ENCODE peak calls at places on chromosomes 11 and 22, in four cellular contexts. I, Y, D and U are unnamed samples.

GRCh38 chr11:36509265-36509664 is 807 bp downstream of the TRAF6 start:
- DNase-seq in I (peak), Y (peak), D (no peak), U (no peak)

GRCh38 chr22:23149743-23150238 is 4.5 kb downstream of the RAB36 start:
- DNase-seq in I (no peak), Y (no peak), D (no peak), U (no peak)

GRCh38 chr22:46584081-46584903 is 35.9 kb upstream of the GRAMD4 start:
- DNase-seq in I (peak), Y (no peak), D (peak), U (no peak)

GRCh38 chr11:39220501-39221230 is 2238.8 kb downstream of the LRRC4C start:
- DNase-seq in I (no peak), Y (no peak), D (no peak), U (no peak)

GRCh38 chr11:35035894-35036408 is 103.0 kb upstream of the CD44 start:
- DNase-seq in I (no peak), Y (no peak), D (no peak), U (no peak)

GRCh38 chr22:42282943-42283287 is 12.5 kb upstream of the TCF20 start:
- DNase-seq in I (peak), Y (no peak), D (no peak), U (no peak)

GRCh38 chr22:44449061-44449682 is 48.9 kb downstream of the RTL6 start:
- DNase-seq in I (no peak), Y (no peak), D (no peak), U (no peak)

GRCh38 chr22:48923165-48923875 is 904.4 kb downstream of the BRD1 start:
- DNase-seq in I (no peak), Y (no peak), D (no peak), U (no peak)

GRCh38 chr22:40727607-40728325 is 48.5 kb downstream of the MCHR1 start:
- DNase-seq in I (no peak), Y (no peak), D (no peak), U (no peak)

GRCh38 chr11:128692750-128693578 is 908 bp upstream of the FLI1 start:
- DNase-seq in I (peak), Y (no peak), D (peak), U (no peak)

GRCh38 chr11:90363739-90364138 is 140.9 kb upstream of the CHORDC1 start:
- DNase-seq in I (no peak), Y (no peak), D (no peak), U (peak)

GRCh38 chr11:115580416-115580815 is 76.2 kb upstream of the CADM1 start:
- DNase-seq in I (no peak), Y (no peak), D (no peak), U (no peak)

GRCh38 chr22:20749453-20749852 is 24.5 kb upstream of the SERPIND1 start:
- DNase-seq in I (peak), Y (no peak), D (no peak), U (no peak)

GRCh38 chr11:9019861-9020260 is 16.1 kb upstream of the NRIP3 start:
- DNase-seq in I (no peak), Y (no peak), D (no peak), U (no peak)

GRCh38 chr22:23245045-23245798 is 64.9 kb downstream of the BCR start:
- DNase-seq in I (no peak), Y (no peak), D (peak), U (no peak)

GRCh38 chr11:132639986-132640385 is 892.3 kb downstream of the OPCML start:
- DNase-seq in I (no peak), Y (no peak), D (no peak), U (no peak)

GRCh38 chr11:67546852-67547251 is 23.6 kb upstream of the CABP2 start:
- DNase-seq in I (no peak), Y (no peak), D (no peak), U (no peak)

GRCh38 chr11:71153005-71153395 is 99.4 kb downstream of the SHANK2 start:
- DNase-seq in I (no peak), Y (no peak), D (no peak), U (no peak)

GRCh38 chr11:5891216-5891800 is 1.7 kb upstream of the OR52E5 start:
- DNase-seq in I (no peak), Y (no peak), D (no peak), U (no peak)

GRCh38 chr11:40885257-40885947 is 574.0 kb downstream of the LRRC4C start:
- DNase-seq in I (no peak), Y (no peak), D (no peak), U (no peak)

GRCh38 chr11:93099811-93100210 is 98.0 kb downstream of the SLC36A4 start:
- DNase-seq in I (no peak), Y (no peak), D (no peak), U (no peak)

GRCh38 chr22:28414017-28414416 is 265.6 kb downstream of the TTC28 start:
- DNase-seq in I (no peak), Y (no peak), D (no peak), U (no peak)

GRCh38 chr22:20550851-20551744 is 43.7 kb downstream of the MED15 start:
- DNase-seq in I (no peak), Y (peak), D (no peak), U (no peak)

GRCh38 chr22:26476705-26477340 is 6.8 kb downstream of the HPS4 start:
- DNase-seq in I (no peak), Y (no peak), D (no peak), U (no peak)

GRCh38 chr11:132050081-132050480 is 679.7 kb downstream of the NTM start:
- DNase-seq in I (no peak), Y (no peak), D (no peak), U (no peak)

GRCh38 chr11:9459573-9460321 is 1.1 kb upstream of the ZNF143 start:
- DNase-seq in I (no peak), Y (peak), D (no peak), U (peak)

GRCh38 chr11:129975543-129975942 is 27.1 kb downstream of the PRDM10 start:
- DNase-seq in I (no peak), Y (no peak), D (no peak), U (no peak)

GRCh38 chr22:40462195-40462988 is 92.0 kb downstream of the SGSM3 start:
- DNase-seq in I (no peak), Y (no peak), D (no peak), U (no peak)

GRCh38 chr11:102468636-102469195 is 16.2 kb upstream of the TMEM123 start:
- DNase-seq in I (no peak), Y (no peak), D (no peak), U (no peak)

GRCh38 chr11:19679952-19680823 is 32.4 kb upstream of the NAV2 start:
- DNase-seq in I (peak), Y (peak), D (peak), U (no peak)

GRCh38 chr11:32391965-32392553 is 43.3 kb downstream of the WT1 start:
- DNase-seq in I (no peak), Y (no peak), D (no peak), U (no peak)

GRCh38 chr11:98940913-98941312 is 79.8 kb upstream of the CNTN5 start:
- DNase-seq in I (no peak), Y (peak), D (no peak), U (no peak)

GRCh38 chr22:48853627-48854240 is 973.9 kb downstream of the BRD1 start:
- DNase-seq in I (no peak), Y (no peak), D (no peak), U (no peak)

GRCh38 chr11:35363246-35364100 is 55.9 kb downstream of the SLC1A2 start:
- DNase-seq in I (no peak), Y (no peak), D (peak), U (no peak)

GRCh38 chr22:35930933-35931332 is 97.7 kb downstream of the RBFOX2 start:
- DNase-seq in I (no peak), Y (peak), D (no peak), U (peak)

GRCh38 chr11:77149716-77150392 is 21.8 kb downstream of the MYO7A start:
- DNase-seq in I (no peak), Y (no peak), D (no peak), U (no peak)

GRCh38 chr11:34972892-34973291 is 56.5 kb downstream of the PDHX start:
- DNase-seq in I (no peak), Y (no peak), D (no peak), U (no peak)

GRCh38 chr11:68342459-68343158 is 30.2 kb downstream of the LRP5 start:
- DNase-seq in I (peak), Y (no peak), D (no peak), U (peak)

DNA sequence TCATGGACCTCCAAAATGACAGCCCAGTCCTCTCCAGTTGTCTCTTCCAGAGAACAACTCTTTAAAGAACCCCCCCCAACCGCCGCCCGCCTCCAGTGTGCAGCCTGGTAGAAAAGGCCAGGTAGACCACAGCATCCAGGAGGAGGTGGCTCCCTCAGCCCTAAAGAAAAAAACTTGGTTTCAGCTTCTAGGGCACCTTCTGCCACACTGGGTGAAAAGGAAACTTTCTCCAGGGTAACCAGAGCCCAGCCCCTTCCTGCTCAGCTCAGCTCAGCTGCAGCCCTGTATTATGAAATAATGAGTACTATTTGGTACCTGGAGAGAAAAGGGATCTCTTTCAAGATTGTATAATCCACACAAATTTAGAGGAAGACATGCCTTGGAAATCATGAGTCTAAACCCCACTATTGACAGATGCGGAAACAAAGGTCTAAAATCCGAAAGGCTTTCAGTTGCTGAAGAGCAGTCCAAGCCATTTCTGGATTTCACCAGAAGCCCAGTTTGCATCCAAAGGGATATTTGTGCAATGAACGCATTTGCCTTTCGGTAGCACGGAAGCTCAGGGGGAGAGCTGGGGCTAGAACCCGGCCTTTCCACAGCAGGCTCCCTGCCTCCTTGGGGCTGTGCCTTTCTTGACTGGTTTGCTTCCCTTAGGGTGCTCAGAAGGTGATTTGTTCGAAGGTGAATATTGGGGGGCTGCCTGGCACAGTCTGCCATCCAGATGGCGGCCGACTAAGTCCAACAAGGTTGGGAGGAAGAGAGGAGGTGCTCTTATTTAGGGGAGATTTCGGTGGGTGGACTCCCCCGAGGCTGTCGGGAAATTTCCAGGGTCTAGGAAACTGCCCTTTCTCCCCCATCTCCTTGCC is 3.3 kb downstream of the FXYD6 start:
- DNase-seq in I (no peak), Y (no peak), D (no peak), U (no peak)
- H3K4me3 ChIP-seq in I (no peak), Y (no peak), D (no peak), U (no peak)

GRCh38 chr11:117520966-117521365 is 193.3 kb downstream of the CEP164 start:
- DNase-seq in I (no peak), Y (no peak), D (no peak), U (no peak)

GRCh38 chr11:117518455-117518854 is 190.8 kb downstream of the CEP164 start:
- DNase-seq in I (no peak), Y (no peak), D (no peak), U (no peak)

GRCh38 chr11:117519170-117519569 is 191.5 kb downstream of the CEP164 start:
- DNase-seq in I (no peak), Y (peak), D (no peak), U (no peak)

GRCh38 chr11:117519590-117519989 is 191.9 kb downstream of the CEP164 start:
- DNase-seq in I (peak), Y (no peak), D (no peak), U (no peak)

DNA sequence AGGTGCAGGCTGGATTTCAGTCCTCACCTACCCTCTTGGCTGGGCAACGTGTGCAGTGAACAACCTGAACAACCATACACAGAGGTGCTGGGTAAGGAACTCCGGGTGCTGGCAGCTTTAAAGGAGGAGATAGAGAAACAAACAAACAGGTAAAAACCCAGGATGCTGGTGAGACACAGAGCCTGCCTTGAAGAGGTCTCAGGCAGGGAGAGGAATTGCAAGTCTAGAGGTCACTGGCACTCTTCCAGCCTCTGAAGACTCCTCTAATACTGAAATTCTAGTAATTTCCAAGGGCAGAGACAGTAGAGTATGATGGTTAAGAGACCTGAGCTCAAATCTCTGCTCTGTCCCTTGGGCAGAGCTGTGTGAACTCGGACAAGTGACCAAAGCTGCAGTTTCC is 192.5 kb downstream of the CEP164 start:
- DNase-seq in I (no peak), Y (no peak), D (no peak), U (no peak)
- TF ChIP-seq CTCF in I (no peak), Y (no peak), D (no peak), U (no peak)

GRCh38 chr11:64035081-64035524 is 628 bp upstream of the FLRT1 start:
- DNase-seq in I (no peak), Y (no peak), D (no peak), U (no peak)
- H3K4me3 ChIP-seq in I (no peak), Y (peak), D (peak), U (no peak)

GRCh38 chr22:39418696-39419095 is 19.1 kb downstream of the TAB1 start:
- DNase-seq in I (no peak), Y (no peak), D (no peak), U (no peak)
- TF ChIP-seq CTCF in I (no peak), Y (no peak), D (no peak), U (no peak)

DNA sequence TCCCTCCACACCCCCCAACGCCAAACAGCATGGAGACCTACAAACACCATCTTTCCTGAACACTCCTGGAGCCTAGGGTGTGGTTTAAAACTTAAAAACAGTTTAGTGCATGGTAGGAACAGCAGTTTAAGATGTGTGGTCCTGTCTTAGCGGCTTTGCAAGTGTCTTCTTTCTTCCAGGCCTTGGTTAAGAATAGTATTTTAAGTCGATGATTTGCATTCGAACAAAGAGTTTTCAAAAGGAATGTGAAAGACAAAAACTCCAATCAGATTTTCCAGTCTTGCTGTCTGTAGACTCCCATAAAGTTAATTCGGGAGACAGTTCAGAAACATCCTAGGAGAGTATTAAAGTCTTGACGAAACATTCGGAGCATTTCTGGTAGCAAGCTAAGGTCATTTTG is 3.7 kb downstream of the FGF4 start:
- DNase-seq in I (no peak), Y (no peak), D (no peak), U (no peak)
- H3K4me3 ChIP-seq in I (no peak), Y (no peak), D (no peak), U (no peak)

DNA sequence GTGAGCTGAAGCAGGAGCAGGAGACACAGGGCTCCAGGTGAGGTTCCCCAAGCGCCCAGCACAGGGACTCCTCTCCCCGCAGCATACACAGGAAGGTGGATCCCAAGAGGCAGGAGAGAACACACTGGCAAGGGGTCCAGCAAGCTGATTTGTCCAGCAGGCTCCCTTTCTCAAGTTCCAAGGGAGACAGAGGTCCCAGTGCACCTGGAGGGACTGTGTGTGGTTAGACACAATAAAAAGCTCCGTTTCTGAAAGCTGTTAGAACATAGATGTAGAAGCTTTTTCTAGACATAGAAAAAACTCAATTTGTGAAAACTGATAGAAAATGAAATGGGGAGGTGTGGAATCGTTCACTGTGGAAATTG is 1.8 kb downstream of the CALCB start:
- DNase-seq in I (no peak), Y (no peak), D (no peak), U (no peak)
- TF ChIP-seq CTCF in I (no peak), Y (no peak), D (no peak), U (no peak)

GRCh38 chr11:85854212-85854556 is 999 bp upstream of the CCDC83 start:
- DNase-seq in I (no peak), Y (no peak), D (no peak), U (no peak)
- H3K4me3 ChIP-seq in I (peak), Y (peak), D (peak), U (peak)

GRCh38 chr11:30876656-30877371 is 290.7 kb upstream of the MPPED2 start:
- DNase-seq in I (no peak), Y (no peak), D (no peak), U (no peak)
- TF ChIP-seq CTCF in I (no peak), Y (no peak), D (no peak), U (no peak)

DNA sequence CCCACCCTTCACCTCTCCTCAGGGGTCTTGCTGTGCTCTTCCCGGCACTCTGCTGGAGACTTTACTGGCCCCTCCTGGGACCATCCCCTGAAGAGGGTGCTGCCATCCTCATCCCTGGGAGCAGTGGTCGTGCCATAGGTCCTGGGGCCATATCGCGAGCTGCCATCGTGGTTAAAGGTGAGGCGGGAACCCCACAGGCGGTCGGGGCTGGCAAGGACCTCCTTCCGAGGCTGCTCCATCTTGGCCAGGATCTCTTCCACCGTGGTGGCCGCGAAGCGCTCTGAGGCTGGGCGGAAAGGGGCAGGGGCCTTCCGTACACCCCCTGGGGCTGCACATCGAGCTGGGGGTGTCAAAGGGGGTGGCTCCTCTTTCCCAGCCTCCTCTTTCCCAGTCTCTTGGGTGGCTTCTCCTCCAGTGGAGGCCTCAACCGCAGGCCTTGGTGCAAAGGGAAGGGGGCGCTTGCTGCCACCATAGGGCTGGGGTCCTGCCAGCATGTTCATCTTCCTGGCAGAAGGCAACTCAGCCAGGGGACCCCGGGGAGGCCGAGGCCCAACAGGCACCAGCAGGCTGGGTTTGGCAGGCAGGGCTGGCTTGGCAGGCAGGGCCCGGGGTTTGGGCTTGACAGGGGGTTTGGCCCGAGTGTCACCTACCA is 4.6 kb downstream of the TNKS1BP1 start:
- DNase-seq in I (no peak), Y (no peak), D (peak), U (no peak)
- H3K4me3 ChIP-seq in I (no peak), Y (no peak), D (peak), U (no peak)

GRCh38 chr11:3795131-3796092 is 1.9 kb downstream of the NUP98 start:
- DNase-seq in I (no peak), Y (no peak), D (no peak), U (no peak)

GRCh38 chr11:3796796-3797328 is 492 bp downstream of the NUP98 start:
- DNase-seq in I (no peak), Y (peak), D (no peak), U (no peak)

GRCh38 chr11:3799143-3799542 is 1.8 kb upstream of the NUP98 start:
- DNase-seq in I (no peak), Y (no peak), D (no peak), U (no peak)

GRCh38 chr11:3796346-3796745 is 1.0 kb downstream of the NUP98 start:
- DNase-seq in I (no peak), Y (no peak), D (no peak), U (no peak)

GRCh38 chr11:3797329-3798090 is at the start of gene NUP98:
- DNase-seq in I (peak), Y (peak), D (peak), U (peak)
- TF ChIP-seq CTCF in I (no peak), Y (no peak), D (no peak), U (no peak)